ENCODE peak calls at places on chromosome 1, in eight cellular contexts. S is body of pancreas; E is CD8-positive, alpha-beta T cell; I is CD4-positive, alpha-beta T cell; F is AG04450; M is mammary epithelial cell; R is colonic mucosa; O is SJCRH30. Q is an unnamed sample.
A peak's percentile ranks its signal among the peaks of the same experiment; 100 is the strongest.

GRCh38 chr1:234512376-234512965 is 33.5 kb upstream of the TARBP1 start:
- DNase-seq in I (no peak), M (no peak), F (no peak), R (no peak), O (no peak), S (no peak), E (no peak), Q (no peak)

GRCh38 chr1:23396380-23396779 is 26.7 kb upstream of the ZNF436 start:
- DNase-seq in S (no peak), M (no peak), E (no peak), R (no peak), I (no peak), O (no peak), F (no peak), Q (no peak)

GRCh38 chr1:228870041-228870713 is 134.9 kb downstream of the RHOU start:
- DNase-seq in R (peak; percentile 17), O (no peak), M (no peak), I (no peak), E (no peak), F (no peak), S (no peak), Q (no peak)

GRCh38 chr1:218804014-218804785 is 369.5 kb upstream of the LYPLAL1 start:
- DNase-seq in M (peak; percentile 45), F (no peak), R (no peak), E (no peak), S (no peak), O (no peak), I (no peak), Q (no peak)

GRCh38 chr1:116020668-116021272 is 44.5 kb downstream of the SLC22A15 start:
- DNase-seq in O (peak; percentile 79), M (peak; percentile 39), R (peak; percentile 52), S (peak; percentile 67), I (peak; percentile 11), E (peak; percentile 10), F (no peak), Q (peak; percentile 93)

GRCh38 chr1:15637833-15638232 is 20.6 kb downstream of the DDI2 start:
- DNase-seq in M (no peak), F (no peak), O (no peak), E (no peak), S (no peak), R (no peak), I (no peak), Q (no peak)

GRCh38 chr1:111476761-111477309 is 3.1 kb downstream of the C1orf162 start:
- DNase-seq in O (no peak), I (peak; percentile 26), E (peak; percentile 21), F (no peak), S (no peak), R (peak; percentile 24), M (no peak), Q (no peak)

GRCh38 chr1:169460193-169460833 is 25.4 kb downstream of the SLC19A2 start:
- DNase-seq in S (no peak), I (no peak), R (peak; percentile 23), F (no peak), E (no peak), M (no peak), O (no peak), Q (no peak)

GRCh38 chr1:226636847-226637096 is 88.2 kb downstream of the STUM start:
- DNase-seq in R (no peak), S (no peak), F (no peak), I (no peak), O (no peak), M (no peak), E (no peak), Q (no peak)

GRCh38 chr1:32886012-32886827 is at the start of gene HPCA:
- DNase-seq in I (no peak), R (peak; percentile 60), O (peak; percentile 88), E (no peak), S (peak; percentile 63), F (no peak), M (peak; percentile 41), Q (peak; percentile 78)

GRCh38 chr1:6486433-6487011 is 4.9 kb downstream of the PLEKHG5 start:
- DNase-seq in M (peak; percentile 78), R (peak; percentile 92), I (peak; percentile 82), F (peak; percentile 53), S (peak; percentile 86), E (peak; percentile 80), O (peak; percentile 94), Q (peak; percentile 76)

GRCh38 chr1:235954306-235955283 is 87.9 kb upstream of the LYST start:
- DNase-seq in O (peak; percentile 9), M (no peak), I (peak; percentile 46), R (peak; percentile 62), F (no peak), E (peak; percentile 45), S (peak; percentile 41), Q (no peak)

GRCh38 chr1:228984646-228985631 is 249.7 kb downstream of the RHOU start:
- DNase-seq in O (no peak), R (no peak), I (no peak), M (no peak), E (no peak), F (no peak), S (no peak), Q (no peak)

GRCh38 chr1:7069888-7070287 is 284.6 kb downstream of the CAMTA1 start:
- DNase-seq in F (no peak), R (no peak), M (no peak), E (no peak), S (no peak), O (no peak), I (no peak), Q (no peak)

GRCh38 chr1:18989956-18990355 is 33.5 kb upstream of the IFFO2 start:
- DNase-seq in R (no peak), E (no peak), M (no peak), S (peak; percentile 56), F (no peak), I (no peak), O (no peak), Q (no peak)

GRCh38 chr1:1406101-1406820 is 832 bp downstream of the MRPL20 start:
- DNase-seq in F (no peak), M (no peak), O (no peak), S (no peak), E (no peak), I (no peak), R (no peak), Q (no peak)

GRCh38 chr1:55064071-55064581 is 24.8 kb downstream of the PCSK9 start:
- DNase-seq in O (peak; percentile 54), S (no peak), F (no peak), R (no peak), E (no peak), M (no peak), I (no peak), Q (no peak)

GRCh38 chr1:152325111-152325510 is at the start of gene FLG:
- DNase-seq in M (peak; percentile 70), E (no peak), I (no peak), R (no peak), F (no peak), O (no peak), S (no peak), Q (no peak)
- H3K9me3 ChIP-seq in M (no peaks in the 10 kb centered on the region), E (no peaks in the 10 kb centered on the region), I (no peaks in the 10 kb centered on the region), R (no peaks in the 10 kb centered on the region), F (no peaks in the 10 kb centered on the region), O (no peaks in the 10 kb centered on the region), S (no peaks in the 10 kb centered on the region), Q (no peaks in the 10 kb centered on the region)

GRCh38 chr1:152739841-152740240 is 18.0 kb upstream of the KPRP start:
- DNase-seq in M (peak; percentile 82), F (no peak), I (no peak), O (no peak), S (no peak), R (no peak), E (no peak), Q (no peak)
- H3K9me3 ChIP-seq in M (no peaks in the 10 kb centered on the region), F (peaks cover 15% of the 10 kb centered on the region), I (no peaks in the 10 kb centered on the region), O (no peaks in the 10 kb centered on the region), S (no peaks in the 10 kb centered on the region), R (no peaks in the 10 kb centered on the region), E (no peaks in the 10 kb centered on the region), Q (no peaks in the 10 kb centered on the region)

GRCh38 chr1:61326713-61327112 is 244.4 kb downstream of the NFIA start:
- DNase-seq in S (no peak), M (no peak), I (no peak), E (no peak), R (no peak), F (no peak), O (no peak), Q (no peak)

GRCh38 chr1:61330018-61330417 is 247.7 kb downstream of the NFIA start:
- DNase-seq in E (no peak), M (no peak), F (no peak), O (no peak), I (no peak), S (no peak), R (no peak), Q (no peak)

GRCh38 chr1:61329556-61329955 is 247.2 kb downstream of the NFIA start:
- DNase-seq in S (no peak), M (no peak), R (no peak), O (no peak), E (no peak), I (no peak), F (no peak), Q (no peak)

GRCh38 chr1:61330571-61330970 is 248.2 kb downstream of the NFIA start:
- DNase-seq in S (no peak), E (no peak), R (no peak), O (no peak), M (no peak), F (no peak), I (no peak), Q (no peak)

DNA sequence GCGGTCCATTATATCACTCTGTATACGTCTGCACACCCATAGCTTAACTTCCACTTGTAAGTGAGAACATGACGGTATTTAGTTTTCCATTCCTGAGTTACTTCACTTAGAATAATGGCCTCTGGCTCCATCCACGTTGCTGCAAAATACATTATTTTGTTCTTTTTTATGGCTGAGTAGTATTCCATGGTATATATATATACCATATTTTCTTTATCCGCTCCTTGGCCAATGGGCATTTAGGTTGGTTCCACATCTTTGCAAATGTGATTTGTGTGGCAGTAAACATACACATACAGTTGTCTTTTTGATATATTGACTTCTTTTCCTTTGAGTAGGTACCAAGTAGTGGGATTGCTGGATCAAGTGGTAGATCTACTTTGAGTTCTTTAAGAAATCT is 245.1 kb downstream of the NFIA start:
- DNase-seq in O (no peak), R (no peak), F (no peak), M (no peak), S (no peak), E (no peak), I (no peak), Q (no peak)
- H3K9me3 ChIP-seq in O (no peaks in the 10 kb centered on the region), R (no peaks in the 10 kb centered on the region), F (no peaks in the 10 kb centered on the region), M (no peaks in the 10 kb centered on the region), S (no peaks in the 10 kb centered on the region), E (no peaks in the 10 kb centered on the region), I (no peaks in the 10 kb centered on the region), Q (peaks cover 4% of the 10 kb centered on the region)

GRCh38 chr1:4060850-4061249 is 160.8 kb upstream of the C1orf174 start:
- DNase-seq in R (no peak), M (no peak), O (peak; percentile 27), S (no peak), F (no peak), E (no peak), I (no peak), Q (no peak)

GRCh38 chr1:4062041-4062440 is 162.0 kb upstream of the C1orf174 start:
- DNase-seq in O (no peak), M (no peak), F (no peak), E (no peak), S (no peak), R (no peak), I (no peak), Q (no peak)

GRCh38 chr1:4062560-4062959 is 162.5 kb upstream of the C1orf174 start:
- DNase-seq in I (no peak), O (no peak), M (no peak), R (no peak), E (no peak), F (no peak), S (no peak), Q (no peak)

GRCh38 chr1:4062992-4063391 is 162.9 kb upstream of the C1orf174 start:
- DNase-seq in F (no peak), S (no peak), E (no peak), I (no peak), O (no peak), R (no peak), M (no peak), Q (no peak)

GRCh38 chr1:4061521-4062031 is 161.5 kb upstream of the C1orf174 start:
- DNase-seq in F (no peak), E (no peak), I (no peak), S (no peak), O (no peak), R (no peak), M (no peak), Q (no peak)
- H3K9me3 ChIP-seq in F (peaks cover 69% of the 10 kb centered on the region), E (no peaks in the 10 kb centered on the region), I (no peaks in the 10 kb centered on the region), S (no peaks in the 10 kb centered on the region), O (no peaks in the 10 kb centered on the region), R (no peaks in the 10 kb centered on the region), M (peaks cover 52% of the 10 kb centered on the region), Q (no peaks in the 10 kb centered on the region)

Q was measured in NT2/D1.